ENCODE peak calls at places on chromosome 4, in ten cellular contexts. I, D, H, O, M, R, K, T, F and V are unnamed samples.

GRCh38 chr4:143482753-143483362 is 30.6 kb upstream of the SMARCA5 start:
- DNase-seq in F (no peak), T (no peak), O (peak), I (no peak), D (peak), R (peak), K (peak), M (no peak), H (peak), V (peak)

GRCh38 chr4:93983133-93983532 is 154.6 kb downstream of the ATOH1 start:
- DNase-seq in K (no peak), T (no peak), R (no peak), I (no peak), M (no peak), H (no peak), D (no peak), O (no peak), F (no peak), V (no peak)

GRCh38 chr4:121053601-121054143 is 18.7 kb downstream of the NDNF start:
- DNase-seq in O (peak), K (peak), D (no peak), I (no peak), H (peak), T (no peak), M (peak), R (no peak), F (no peak), V (peak)

GRCh38 chr4:140071806-140072205 is 82.2 kb downstream of the MAML3 start:
- DNase-seq in T (no peak), H (peak), I (no peak), M (peak), D (no peak), F (no peak), O (peak), K (no peak), R (no peak), V (peak)

GRCh38 chr4:73897380-73898136 is 28.4 kb downstream of the CXCL1 start:
- DNase-seq in M (no peak), D (no peak), R (no peak), H (peak), F (no peak), T (no peak), O (peak), K (no peak), I (no peak), V (peak)

GRCh38 chr4:76458829-76459228 is 23.8 kb downstream of the SHROOM3 start:
- DNase-seq in R (no peak), I (no peak), K (no peak), H (no peak), O (no peak), M (no peak), D (peak), F (peak), T (no peak), V (no peak)

GRCh38 chr4:168803727-168804126 is 206.3 kb downstream of the CBR4 start:
- DNase-seq in H (peak), K (peak), R (no peak), T (no peak), D (no peak), M (no peak), I (no peak), F (peak), O (peak), V (peak)

GRCh38 chr4:73603854-73604584 is 16.2 kb downstream of the RASSF6 start:
- DNase-seq in H (peak), K (no peak), R (no peak), I (no peak), F (no peak), T (no peak), D (no peak), M (no peak), O (peak), V (no peak)

GRCh38 chr4:90226734-90227133 is 99.5 kb downstream of the CCSER1 start:
- DNase-seq in I (no peak), T (no peak), H (peak), F (no peak), O (no peak), K (no peak), M (no peak), R (no peak), D (no peak), V (no peak)

GRCh38 chr4:72857787-72858186 is 211.7 kb downstream of the COX18 start:
- DNase-seq in O (peak), D (no peak), F (no peak), M (no peak), H (peak), T (no peak), I (no peak), K (no peak), R (no peak), V (no peak)

GRCh38 chr4:8070751-8071718 is 87.6 kb downstream of the ABLIM2 start:
- DNase-seq in M (no peak), F (peak), O (no peak), I (no peak), T (no peak), H (no peak), R (no peak), D (peak), K (no peak), V (no peak)

GRCh38 chr4:123506311-123506685 is 109.7 kb downstream of the SPRY1 start:
- DNase-seq in R (no peak), F (peak), T (no peak), K (no peak), H (no peak), I (no peak), M (no peak), D (no peak), O (no peak), V (no peak)

GRCh38 chr4:173217727-173218126 is 49.1 kb downstream of the GALNT7 start:
- DNase-seq in T (no peak), K (peak), I (no peak), O (peak), H (peak), F (no peak), M (no peak), D (no peak), R (no peak), V (peak)

GRCh38 chr4:22434895-22435294 is 81.0 kb downstream of the ADGRA3 start:
- DNase-seq in K (peak), H (peak), O (peak), I (no peak), F (peak), R (no peak), T (no peak), D (peak), M (no peak), V (peak)
- TF ChIP-seq CTCF in K (peak), H (peak), O (peak), I (no peak), F (peak), R (peak), T (peak), D (peak), M (peak), V (peak)

GRCh38 chr4:2689825-2690700 is 66.1 kb downstream of the TNIP2 start:
- DNase-seq in M (no peak), D (no peak), H (peak), O (no peak), K (no peak), T (peak), I (no peak), R (no peak), F (no peak), V (peak)
- H3K4me3 ChIP-seq in M (no peak), D (no peak), H (no peak), O (no peak), K (no peak), T (no peak), I (no peak), R (no peak), F (no peak), V (no peak)

GRCh38 chr4:107937040-107937439 is 5.7 kb downstream of the CYP2U1 start:
- DNase-seq in M (no peak), I (no peak), F (no peak), H (no peak), D (no peak), K (no peak), R (no peak), T (no peak), O (no peak), V (no peak)

GRCh38 chr4:107931775-107932321 is 499 bp downstream of the CYP2U1 start:
- DNase-seq in D (no peak), F (no peak), K (no peak), T (peak), R (no peak), O (no peak), H (no peak), I (peak), M (no peak), V (no peak)

GRCh38 chr4:107935246-107935645 is 3.9 kb downstream of the CYP2U1 start:
- DNase-seq in K (no peak), D (no peak), T (no peak), M (no peak), O (no peak), I (no peak), F (no peak), R (no peak), H (no peak), V (no peak)

GRCh38 chr4:107930821-107931774 is at the start of gene CYP2U1:
- DNase-seq in H (peak), K (peak), M (peak), I (peak), F (peak), O (peak), D (peak), R (peak), T (peak), V (peak)
- TF ChIP-seq CTCF in H (no peak), K (no peak), M (peak), I (peak), F (peak), O (no peak), D (no peak), R (no peak), T (peak), V (no peak)

GRCh38 chr4:25233194-25233593 is 639 bp upstream of the PI4K2B start:
- DNase-seq in D (no peak), I (no peak), M (no peak), O (no peak), T (no peak), R (no peak), H (no peak), K (no peak), F (no peak), V (no peak)

GRCh38 chr4:25236971-25237370 is 3.1 kb downstream of the PI4K2B start:
- DNase-seq in M (no peak), F (no peak), O (no peak), I (no peak), R (no peak), K (no peak), D (no peak), T (no peak), H (no peak), V (no peak)

GRCh38 chr4:25233737-25234389 is at the start of gene PI4K2B:
- DNase-seq in H (peak), O (peak), F (peak), R (peak), K (peak), I (peak), M (no peak), D (peak), T (peak), V (peak)

GRCh38 chr4:25234390-25235367 is 846 bp downstream of the PI4K2B start:
- DNase-seq in M (peak), O (peak), T (peak), K (peak), F (peak), I (peak), H (peak), D (peak), R (peak), V (peak)

DNA sequence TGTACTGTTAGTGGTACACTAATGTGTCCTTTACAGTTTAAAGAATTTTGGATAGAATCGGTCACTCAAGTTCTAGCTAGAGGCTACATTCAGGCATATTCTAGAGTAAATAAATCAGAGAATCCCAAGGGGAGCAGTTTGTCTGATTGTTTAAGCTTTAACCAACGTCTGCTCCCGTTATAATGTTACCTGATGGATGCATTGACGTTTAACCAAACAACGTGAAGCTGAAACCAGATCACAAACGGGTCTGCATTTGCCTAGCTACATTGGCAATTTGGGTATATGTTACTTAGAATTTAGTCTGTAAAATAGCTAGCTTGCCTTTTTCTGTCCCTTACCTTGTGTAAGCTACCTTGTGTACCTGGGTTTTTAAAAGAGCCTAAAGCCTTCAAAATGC is 1.6 kb downstream of the PI4K2B start:
- DNase-seq in D (no peak), T (no peak), K (peak), O (no peak), H (peak), F (no peak), R (no peak), M (no peak), I (no peak), V (no peak)
- H3K4me3 ChIP-seq in D (peak), T (peak), K (peak), O (peak), H (peak), F (peak), R (peak), M (peak), I (peak), V (peak)

GRCh38 chr4:112857461-112857860 is 192.0 kb upstream of the ANK2 start:
- DNase-seq in R (peak), H (peak), M (peak), D (no peak), I (no peak), T (no peak), F (no peak), O (peak), K (peak), V (peak)

GRCh38 chr4:112860731-112861377 is 188.6 kb upstream of the ANK2 start:
- DNase-seq in D (no peak), I (no peak), R (no peak), O (no peak), M (no peak), T (no peak), H (no peak), F (no peak), K (no peak), V (no peak)

GRCh38 chr4:112858751-112859150 is 190.7 kb upstream of the ANK2 start:
- DNase-seq in D (no peak), O (no peak), K (no peak), R (no peak), I (no peak), T (no peak), H (no peak), M (no peak), F (no peak), V (no peak)

GRCh38 chr4:112861378-112862317 is 187.8 kb upstream of the ANK2 start:
- DNase-seq in O (no peak), H (no peak), I (no peak), R (no peak), F (no peak), D (no peak), T (no peak), K (no peak), M (no peak), V (no peak)

DNA sequence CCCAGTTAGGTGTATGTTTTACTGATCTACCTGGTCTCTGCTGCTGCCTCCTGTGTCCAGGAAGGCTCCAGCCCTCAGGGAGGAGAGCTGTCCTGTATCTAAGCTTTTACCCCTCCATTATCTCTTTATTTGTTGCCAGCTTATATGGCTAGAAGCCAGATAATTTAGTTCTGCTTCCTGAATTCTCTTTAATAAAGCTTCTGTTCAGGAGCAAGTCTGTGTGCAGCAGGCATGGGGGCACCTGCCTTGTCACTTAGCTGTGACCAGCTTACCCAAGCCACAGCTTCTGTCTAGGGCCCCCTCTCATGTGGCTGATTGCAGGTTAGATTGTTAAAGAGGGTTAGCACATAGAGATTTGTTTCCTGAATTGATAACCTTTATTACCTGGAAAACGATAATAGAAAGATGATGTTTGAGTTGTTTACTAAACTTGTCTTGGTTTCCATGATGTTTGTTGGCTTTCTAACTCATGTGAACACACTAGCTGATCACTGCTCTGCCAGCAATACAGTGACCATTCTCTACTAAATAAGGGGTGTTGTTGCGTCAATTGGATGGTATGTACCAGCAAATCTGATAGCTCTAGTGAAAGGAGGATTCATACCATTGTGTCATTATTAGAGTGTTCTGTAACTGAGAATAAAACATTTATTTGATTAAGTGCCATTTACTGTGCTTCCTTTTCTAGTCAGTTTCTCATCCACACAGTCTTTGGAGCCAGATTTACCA is 189.8 kb upstream of the ANK2 start:
- DNase-seq in M (no peak), D (no peak), H (no peak), T (no peak), I (no peak), O (no peak), K (no peak), R (no peak), F (no peak), V (no peak)
- TF ChIP-seq CTCF in M (no peak), D (no peak), H (no peak), T (no peak), I (no peak), O (no peak), K (no peak), R (no peak), F (no peak), V (no peak)